ENCODE peak calls at places on chromosomes 11 and 22, in four cellular contexts. One of them, this sample, is unnamed.

GRCh38 chr11:69010361-69010891 is 2.6 kb downstream of the MRGPRF start:
- DNase-seq in K562: no peak
- DNase-seq in H1: no peak
- DNase-seq in HCT116: no peak
- DNase-seq in this sample: no peak

GRCh38 chr11:80521592-80521991 is 1080.8 kb upstream of the TENM4 start:
- DNase-seq in H1: no peak
- DNase-seq in K562: no peak
- DNase-seq in HCT116: no peak
- DNase-seq in this sample: peak; percentile 22

GRCh38 chr11:33475999-33476398 is 218.8 kb downstream of the HIPK3 start:
- DNase-seq in H1: no peak
- DNase-seq in K562: no peak
- DNase-seq in HCT116: no peak
- DNase-seq in this sample: peak; percentile 6

GRCh38 chr11:124170801-124171586 is 12.2 kb upstream of the OR10D3 start:
- DNase-seq in K562: peak; percentile 60
- DNase-seq in H1: no peak
- DNase-seq in HCT116: no peak
- DNase-seq in this sample: no peak

GRCh38 chr11:126669416-126669815 is 313.9 kb downstream of the ST3GAL4 start:
- DNase-seq in H1: no peak
- DNase-seq in K562: no peak
- DNase-seq in HCT116: no peak
- DNase-seq in this sample: no peak

GRCh38 chr11:128908391-128909246 is 17.5 kb downstream of the KCNJ5 start:
- DNase-seq in H1: no peak
- DNase-seq in HCT116: peak; percentile 45
- DNase-seq in K562: no peak
- DNase-seq in this sample: peak; percentile 48

GRCh38 chr22:50186789-50187523 is 1.2 kb downstream of the TRABD start:
- DNase-seq in HCT116: no peak
- DNase-seq in H1: no peak
- DNase-seq in K562: no peak
- DNase-seq in this sample: no peak

GRCh38 chr11:113529606-113530005 is 54.4 kb upstream of the DRD2 start:
- DNase-seq in HCT116: no peak
- DNase-seq in H1: no peak
- DNase-seq in K562: no peak
- DNase-seq in this sample: no peak

GRCh38 chr22:44085743-44086741 is 61.9 kb downstream of the PARVB start:
- DNase-seq in HCT116: peak; percentile 52
- DNase-seq in H1: no peak
- DNase-seq in K562: peak; percentile 23
- DNase-seq in this sample: peak; percentile 61

GRCh38 chr22:16783930-16784354 is 41.3 kb downstream of the XKR3 start:
- DNase-seq in H1: peak; percentile 51
- DNase-seq in K562: peak; percentile 70
- DNase-seq in HCT116: peak; percentile 8
- DNase-seq in this sample: no peak

GRCh38 chr11:57982763-57983162 is 40.9 kb upstream of the OR9Q1 start:
- DNase-seq in HCT116: no peak
- DNase-seq in H1: no peak
- DNase-seq in K562: no peak
- DNase-seq in this sample: no peak

GRCh38 chr11:125348704-125349635 is 147.1 kb downstream of the FEZ1 start:
- DNase-seq in H1: peak; percentile 96
- DNase-seq in K562: peak; percentile 68
- DNase-seq in HCT116: no peak
- DNase-seq in this sample: peak; percentile 58

GRCh38 chr11:104098132-104098531 is 61.7 kb downstream of the DDI1 start:
- DNase-seq in K562: no peak
- DNase-seq in HCT116: no peak
- DNase-seq in H1: no peak
- DNase-seq in this sample: no peak

GRCh38 chr11:69513663-69514062 is 32.2 kb downstream of the LINC01488 start:
- DNase-seq in K562: no peak
- DNase-seq in H1: no peak
- DNase-seq in HCT116: no peak
- DNase-seq in this sample: no peak

GRCh38 chr22:27747396-27748256 is 53.9 kb downstream of the MN1 start:
- DNase-seq in K562: peak; percentile 59
- DNase-seq in H1: no peak
- DNase-seq in HCT116: no peak
- DNase-seq in this sample: no peak

GRCh38 chr11:118895093-118896039 is 11.7 kb downstream of the CXCR5 start:
- DNase-seq in H1: no peak
- DNase-seq in HCT116: no peak
- DNase-seq in K562: no peak
- DNase-seq in this sample: no peak

GRCh38 chr11:111718436-111719325 is 47.5 kb downstream of the PPP2R1B start:
- DNase-seq in H1: no peak
- DNase-seq in K562: no peak
- DNase-seq in HCT116: no peak
- DNase-seq in this sample: no peak

GRCh38 chr11:125168875-125169537 is 4.5 kb downstream of the PKNOX2 start:
- DNase-seq in HCT116: no peak
- DNase-seq in K562: no peak
- DNase-seq in H1: no peak
- DNase-seq in this sample: no peak

GRCh38 chr11:20873054-20873453 is 203.7 kb downstream of the NELL1 start:
- DNase-seq in K562: peak; percentile 9
- DNase-seq in HCT116: no peak
- DNase-seq in H1: peak; percentile 66
- DNase-seq in this sample: peak; percentile 7

GRCh38 chr11:47163898-47164297 is 12.8 kb downstream of the ARFGAP2 start:
- DNase-seq in H1: no peak
- DNase-seq in K562: no peak
- DNase-seq in HCT116: no peak
- DNase-seq in this sample: no peak

GRCh38 chr11:87917111-87917510 is 258.1 kb downstream of the RAB38 start:
- DNase-seq in K562: no peak
- DNase-seq in HCT116: no peak
- DNase-seq in H1: no peak
- DNase-seq in this sample: no peak

GRCh38 chr22:22709719-22710445 is 65.5 kb downstream of the GGTLC2 start:
- DNase-seq in H1: peak; percentile 87
- DNase-seq in HCT116: no peak
- DNase-seq in K562: peak; percentile 96
- DNase-seq in this sample: no peak

GRCh38 chr11:2139118-2139490 is at the start of gene IGF2:
- DNase-seq in H1: no peak
- DNase-seq in HCT116: no peak
- DNase-seq in K562: no peak
- DNase-seq in this sample: peak; percentile 46

GRCh38 chr11:12075822-12076821 is 34.3 kb upstream of the MICAL2 start:
- DNase-seq in K562: no peak
- DNase-seq in HCT116: no peak
- DNase-seq in H1: no peak
- DNase-seq in this sample: no peak

GRCh38 chr11:100671471-100671870 is 15.6 kb upstream of the ARHGAP42 start:
- DNase-seq in K562: no peak
- DNase-seq in HCT116: no peak
- DNase-seq in H1: no peak
- DNase-seq in this sample: no peak

GRCh38 chr22:24035296-24035695 is 24.2 kb downstream of the CABIN1 start:
- DNase-seq in HCT116: no peak
- DNase-seq in K562: no peak
- DNase-seq in H1: no peak
- DNase-seq in this sample: no peak

GRCh38 chr11:125264091-125265022 is 99.8 kb downstream of the PKNOX2 start:
- DNase-seq in K562: no peak
- DNase-seq in HCT116: no peak
- DNase-seq in H1: no peak
- DNase-seq in this sample: no peak

GRCh38 chr11:72349616-72350218 is 84.6 kb downstream of the CLPB start:
- DNase-seq in H1: no peak
- DNase-seq in K562: peak; percentile 41
- DNase-seq in HCT116: no peak
- DNase-seq in this sample: no peak

GRCh38 chr11:12457030-12457600 is 79.7 kb downstream of the PARVA start:
- DNase-seq in HCT116: no peak
- DNase-seq in H1: no peak
- DNase-seq in K562: no peak
- DNase-seq in this sample: no peak

GRCh38 chr11:19076744-19077589 is 16.4 kb upstream of the MRGPRX2 start:
- DNase-seq in K562: peak; percentile 62
- DNase-seq in HCT116: peak; percentile 31
- DNase-seq in H1: peak; percentile 91
- DNase-seq in this sample: no peak

GRCh38 chr11:44572884-44573283 is 7.4 kb downstream of the CD82 start:
- DNase-seq in HCT116: no peak
- DNase-seq in H1: peak; percentile 64
- DNase-seq in K562: no peak
- DNase-seq in this sample: peak; percentile 42

GRCh38 chr11:44573333-44573732 is 7.9 kb downstream of the CD82 start:
- DNase-seq in H1: no peak
- DNase-seq in HCT116: no peak
- DNase-seq in K562: no peak
- DNase-seq in this sample: no peak

GRCh38 chr11:44575962-44576361 is 10.5 kb downstream of the CD82 start:
- DNase-seq in HCT116: no peak
- DNase-seq in H1: no peak
- DNase-seq in K562: no peak
- DNase-seq in this sample: no peak

GRCh38 chr11:44575288-44575672 is 9.8 kb downstream of the CD82 start:
- DNase-seq in K562: no peak
- DNase-seq in HCT116: no peak
- DNase-seq in H1: no peak
- DNase-seq in this sample: no peak

DNA sequence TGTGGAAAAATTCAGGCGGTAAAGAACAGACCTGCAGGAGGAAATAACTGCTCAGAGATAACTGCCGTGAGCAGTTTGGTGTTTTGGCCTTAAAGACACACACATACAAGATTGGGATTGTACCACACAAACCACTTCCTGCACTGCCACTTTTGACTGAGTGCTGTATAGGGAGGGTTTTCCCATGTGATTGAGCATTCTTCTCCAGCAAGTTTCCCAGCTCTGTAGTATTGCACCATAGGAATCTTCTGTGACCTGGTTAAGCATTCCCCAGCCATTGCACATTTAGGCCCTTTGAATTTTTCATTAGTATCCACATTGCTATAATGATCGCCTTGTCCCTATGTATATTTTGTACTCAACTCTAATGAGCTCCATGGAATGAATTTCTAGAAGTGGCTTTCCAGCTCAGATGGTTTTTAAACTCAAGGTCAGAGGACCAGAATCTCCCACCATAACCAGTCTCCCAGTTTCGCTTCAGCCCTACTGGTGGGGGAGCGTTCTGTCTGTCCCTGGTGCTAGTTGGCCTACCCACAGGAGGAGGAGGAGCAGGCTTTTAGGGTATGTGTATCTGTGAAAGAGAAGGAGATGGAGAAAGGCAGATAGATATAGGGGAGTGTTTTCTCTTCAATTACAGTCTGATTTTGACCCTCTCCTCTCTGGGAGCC is 9.3 kb downstream of the CD82 start:
- DNase-seq in HCT116: no peak
- DNase-seq in K562: no peak
- DNase-seq in H1: no peak
- DNase-seq in this sample: peak; percentile 48
- TF ChIP-seq JUND in HCT116: no peak
- TF ChIP-seq JUND in K562: no peak
- TF ChIP-seq JUND in H1: no peak
- TF ChIP-seq JUND in this sample: no peak

DNA sequence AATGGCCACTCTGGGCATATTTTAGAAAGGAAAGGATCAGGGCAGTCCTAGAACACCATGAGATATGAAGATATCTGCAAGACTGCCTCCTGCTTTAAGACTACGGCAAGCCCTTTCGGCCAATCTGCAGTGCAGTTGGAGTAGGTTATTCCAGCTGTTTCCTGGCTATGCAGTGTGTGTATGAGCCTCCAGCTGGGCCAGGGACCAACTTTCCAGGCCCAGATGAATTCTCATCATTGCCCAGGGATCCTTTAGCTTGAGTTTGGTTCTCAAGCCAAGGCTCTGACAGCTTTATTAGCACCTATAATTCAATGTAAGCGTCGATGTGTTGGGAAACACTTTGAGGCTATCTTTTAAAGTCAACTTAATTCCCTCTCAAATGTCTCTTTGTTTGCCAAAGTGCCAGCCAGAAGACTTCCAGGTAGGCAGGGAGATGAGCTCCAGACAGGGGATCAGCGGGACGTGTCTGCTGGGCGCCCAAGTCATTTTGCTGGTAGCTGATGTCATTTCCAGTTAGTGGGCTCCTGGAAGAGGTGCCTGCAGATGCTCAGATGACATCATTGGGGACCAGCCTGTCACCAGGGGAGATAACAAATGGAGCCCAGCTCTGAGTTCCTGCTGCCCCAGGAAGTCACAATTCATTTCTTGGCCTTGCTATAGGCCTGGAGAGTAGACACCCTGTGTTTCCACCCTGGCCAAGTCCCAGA is 520.5 kb downstream of the SOX6 start:
- DNase-seq in K562: no peak
- DNase-seq in H1: no peak
- DNase-seq in HCT116: no peak
- DNase-seq in this sample: no peak
- TF ChIP-seq JUND in K562: no peak
- TF ChIP-seq JUND in H1: no peak
- TF ChIP-seq JUND in HCT116: no peak
- TF ChIP-seq JUND in this sample: no peak

GRCh38 chr22:30210235-30210831 is 36.2 kb downstream of the LIF start:
- DNase-seq in HCT116: peak; percentile 96
- DNase-seq in H1: no peak
- DNase-seq in K562: no peak
- DNase-seq in this sample: no peak
- TF ChIP-seq JUND in HCT116: no peak
- TF ChIP-seq JUND in H1: no peak
- TF ChIP-seq JUND in K562: no peak
- TF ChIP-seq JUND in this sample: no peak

GRCh38 chr22:39731881-39732555 is 161.5 kb downstream of the CACNA1I start:
- DNase-seq in H1: peak; percentile 49
- DNase-seq in HCT116: no peak
- DNase-seq in K562: no peak
- DNase-seq in this sample: no peak

GRCh38 chr22:39731481-39731880 is 160.9 kb downstream of the CACNA1I start:
- DNase-seq in HCT116: no peak
- DNase-seq in H1: peak; percentile 42
- DNase-seq in K562: no peak
- DNase-seq in this sample: no peak

GRCh38 chr22:39733191-39733590 is 160.4 kb downstream of the ENTHD1 start:
- DNase-seq in H1: peak; percentile 26
- DNase-seq in K562: no peak
- DNase-seq in HCT116: no peak
- DNase-seq in this sample: no peak

GRCh38 chr22:39734866-39735265 is 158.7 kb downstream of the ENTHD1 start:
- DNase-seq in HCT116: no peak
- DNase-seq in K562: no peak
- DNase-seq in H1: no peak
- DNase-seq in this sample: no peak

GRCh38 chr22:39732625-39733024 is 160.9 kb downstream of the ENTHD1 start:
- DNase-seq in K562: no peak
- DNase-seq in H1: no peak
- DNase-seq in HCT116: no peak
- DNase-seq in this sample: no peak
- TF ChIP-seq JUND in K562: no peak
- TF ChIP-seq JUND in H1: no peak
- TF ChIP-seq JUND in HCT116: no peak
- TF ChIP-seq JUND in this sample: no peak

This sample was measured in T47D.